ENCODE peak calls at places on chromosomes 6 and 20, in nine cellular contexts. One of them, this sample, is unnamed.

GRCh38 chr6:37515712-37516075 is 16.0 kb upstream of the CCDC167 start:
- DNase-seq in cardiac muscle cell: no peak
- DNase-seq in activated T-cell treated with anti-CD3 and anti-CD28 coated beads, Interleukin-2, amount 50 U/mL, for 72 hours: no peak
- DNase-seq in AG08395: no peak
- DNase-seq in PC-9: no peak
- DNase-seq in Peyer's patch: no peak
- DNase-seq in NB4: no peak
- DNase-seq in T-helper 9 cell: no peak
- DNase-seq in NT2/D1: no peak
- DNase-seq in this sample: no peak

GRCh38 chr6:144721232-144721631 is 436.1 kb downstream of the UTRN start:
- DNase-seq in cardiac muscle cell: no peak
- DNase-seq in NB4: no peak
- DNase-seq in NT2/D1: no peak
- DNase-seq in Peyer's patch: no peak
- DNase-seq in AG08395: no peak
- DNase-seq in activated T-cell treated with anti-CD3 and anti-CD28 coated beads, Interleukin-2, amount 50 U/mL, for 72 hours: no peak
- DNase-seq in T-helper 9 cell: no peak
- DNase-seq in PC-9: no peak
- DNase-seq in this sample: no peak

GRCh38 chr6:80280258-80281010 is 174.0 kb downstream of the BCKDHB start:
- DNase-seq in Peyer's patch: no peak
- DNase-seq in T-helper 9 cell: no peak
- DNase-seq in PC-9: peak
- DNase-seq in NB4: peak
- DNase-seq in NT2/D1: no peak
- DNase-seq in activated T-cell treated with anti-CD3 and anti-CD28 coated beads, Interleukin-2, amount 50 U/mL, for 72 hours: peak
- DNase-seq in cardiac muscle cell: peak
- DNase-seq in AG08395: peak
- DNase-seq in this sample: no peak

GRCh38 chr6:1346556-1347186 is 34.8 kb downstream of the FOXQ1 start:
- DNase-seq in PC-9: no peak
- DNase-seq in activated T-cell treated with anti-CD3 and anti-CD28 coated beads, Interleukin-2, amount 50 U/mL, for 72 hours: no peak
- DNase-seq in T-helper 9 cell: no peak
- DNase-seq in Peyer's patch: no peak
- DNase-seq in AG08395: no peak
- DNase-seq in cardiac muscle cell: no peak
- DNase-seq in NB4: peak
- DNase-seq in NT2/D1: no peak
- DNase-seq in this sample: no peak

GRCh38 chr20:35791097-35791496 is 19.3 kb downstream of the PHF20 start:
- DNase-seq in NT2/D1: no peak
- DNase-seq in PC-9: no peak
- DNase-seq in Peyer's patch: no peak
- DNase-seq in T-helper 9 cell: no peak
- DNase-seq in cardiac muscle cell: no peak
- DNase-seq in NB4: no peak
- DNase-seq in AG08395: no peak
- DNase-seq in activated T-cell treated with anti-CD3 and anti-CD28 coated beads, Interleukin-2, amount 50 U/mL, for 72 hours: no peak
- DNase-seq in this sample: no peak

GRCh38 chr6:132114201-132114860 is 163.2 kb upstream of the CCN2 start:
- DNase-seq in activated T-cell treated with anti-CD3 and anti-CD28 coated beads, Interleukin-2, amount 50 U/mL, for 72 hours: no peak
- DNase-seq in cardiac muscle cell: peak
- DNase-seq in PC-9: no peak
- DNase-seq in NT2/D1: no peak
- DNase-seq in NB4: no peak
- DNase-seq in AG08395: no peak
- DNase-seq in Peyer's patch: no peak
- DNase-seq in T-helper 9 cell: no peak
- DNase-seq in this sample: no peak

GRCh38 chr20:62774762-62775161 is 21.5 kb upstream of the MRGBP start:
- DNase-seq in NT2/D1: no peak
- DNase-seq in AG08395: no peak
- DNase-seq in cardiac muscle cell: no peak
- DNase-seq in PC-9: no peak
- DNase-seq in T-helper 9 cell: no peak
- DNase-seq in NB4: no peak
- DNase-seq in Peyer's patch: no peak
- DNase-seq in activated T-cell treated with anti-CD3 and anti-CD28 coated beads, Interleukin-2, amount 50 U/mL, for 72 hours: no peak
- DNase-seq in this sample: no peak

GRCh38 chr6:82641677-82642076 is 278.1 kb downstream of the TPBG start:
- DNase-seq in NB4: no peak
- DNase-seq in AG08395: no peak
- DNase-seq in Peyer's patch: no peak
- DNase-seq in PC-9: no peak
- DNase-seq in T-helper 9 cell: no peak
- DNase-seq in cardiac muscle cell: no peak
- DNase-seq in activated T-cell treated with anti-CD3 and anti-CD28 coated beads, Interleukin-2, amount 50 U/mL, for 72 hours: no peak
- DNase-seq in NT2/D1: no peak
- DNase-seq in this sample: no peak

GRCh38 chr6:31579119-31579505 is 3.1 kb downstream of the LTB start:
- DNase-seq in Peyer's patch: no peak
- DNase-seq in cardiac muscle cell: no peak
- DNase-seq in T-helper 9 cell: no peak
- DNase-seq in NT2/D1: no peak
- DNase-seq in PC-9: no peak
- DNase-seq in NB4: peak
- DNase-seq in activated T-cell treated with anti-CD3 and anti-CD28 coated beads, Interleukin-2, amount 50 U/mL, for 72 hours: no peak
- DNase-seq in AG08395: no peak
- DNase-seq in this sample: no peak

GRCh38 chr6:165649701-165650137 is 13.3 kb downstream of the PDE10A start:
- DNase-seq in PC-9: no peak
- DNase-seq in AG08395: no peak
- DNase-seq in T-helper 9 cell: no peak
- DNase-seq in cardiac muscle cell: peak
- DNase-seq in activated T-cell treated with anti-CD3 and anti-CD28 coated beads, Interleukin-2, amount 50 U/mL, for 72 hours: no peak
- DNase-seq in NT2/D1: no peak
- DNase-seq in NB4: no peak
- DNase-seq in Peyer's patch: no peak
- DNase-seq in this sample: no peak

GRCh38 chr6:79421707-79422484 is 115.3 kb downstream of the LCA5 start:
- DNase-seq in NT2/D1: no peak
- DNase-seq in PC-9: no peak
- DNase-seq in T-helper 9 cell: no peak
- DNase-seq in AG08395: peak
- DNase-seq in cardiac muscle cell: peak
- DNase-seq in NB4: no peak
- DNase-seq in Peyer's patch: no peak
- DNase-seq in activated T-cell treated with anti-CD3 and anti-CD28 coated beads, Interleukin-2, amount 50 U/mL, for 72 hours: no peak
- DNase-seq in this sample: peak

GRCh38 chr20:62123450-62124118 is 1.3 kb downstream of the LSM14B start:
- DNase-seq in AG08395: no peak
- DNase-seq in Peyer's patch: no peak
- DNase-seq in cardiac muscle cell: peak
- DNase-seq in activated T-cell treated with anti-CD3 and anti-CD28 coated beads, Interleukin-2, amount 50 U/mL, for 72 hours: no peak
- DNase-seq in PC-9: no peak
- DNase-seq in NT2/D1: no peak
- DNase-seq in NB4: peak
- DNase-seq in T-helper 9 cell: no peak
- DNase-seq in this sample: no peak

GRCh38 chr20:1171461-1172093 is 13.2 kb downstream of the TMEM74B start:
- DNase-seq in NT2/D1: peak
- DNase-seq in T-helper 9 cell: no peak
- DNase-seq in AG08395: peak
- DNase-seq in cardiac muscle cell: peak
- DNase-seq in Peyer's patch: no peak
- DNase-seq in activated T-cell treated with anti-CD3 and anti-CD28 coated beads, Interleukin-2, amount 50 U/mL, for 72 hours: no peak
- DNase-seq in PC-9: no peak
- DNase-seq in NB4: peak
- DNase-seq in this sample: no peak

GRCh38 chr6:6803180-6803978 is 214.9 kb downstream of the LY86 start:
- DNase-seq in Peyer's patch: peak
- DNase-seq in NB4: peak
- DNase-seq in cardiac muscle cell: no peak
- DNase-seq in T-helper 9 cell: no peak
- DNase-seq in AG08395: no peak
- DNase-seq in NT2/D1: no peak
- DNase-seq in PC-9: peak
- DNase-seq in activated T-cell treated with anti-CD3 and anti-CD28 coated beads, Interleukin-2, amount 50 U/mL, for 72 hours: peak
- DNase-seq in this sample: no peak

GRCh38 chr20:60810561-60810960 is 441.5 kb upstream of the CDH4 start:
- DNase-seq in Peyer's patch: no peak
- DNase-seq in cardiac muscle cell: no peak
- DNase-seq in PC-9: no peak
- DNase-seq in NB4: no peak
- DNase-seq in NT2/D1: no peak
- DNase-seq in activated T-cell treated with anti-CD3 and anti-CD28 coated beads, Interleukin-2, amount 50 U/mL, for 72 hours: no peak
- DNase-seq in T-helper 9 cell: no peak
- DNase-seq in AG08395: no peak
- DNase-seq in this sample: no peak

GRCh38 chr6:141541766-141542324 is 590.9 kb upstream of the GJE1 start:
- DNase-seq in PC-9: no peak
- DNase-seq in T-helper 9 cell: no peak
- DNase-seq in cardiac muscle cell: peak
- DNase-seq in Peyer's patch: no peak
- DNase-seq in NT2/D1: no peak
- DNase-seq in AG08395: no peak
- DNase-seq in NB4: no peak
- DNase-seq in activated T-cell treated with anti-CD3 and anti-CD28 coated beads, Interleukin-2, amount 50 U/mL, for 72 hours: no peak
- DNase-seq in this sample: no peak

GRCh38 chr20:63363981-63364536 is 2.9 kb upstream of the CHRNA4 start:
- DNase-seq in PC-9: no peak
- DNase-seq in cardiac muscle cell: no peak
- DNase-seq in AG08395: no peak
- DNase-seq in Peyer's patch: no peak
- DNase-seq in NT2/D1: no peak
- DNase-seq in NB4: no peak
- DNase-seq in T-helper 9 cell: no peak
- DNase-seq in activated T-cell treated with anti-CD3 and anti-CD28 coated beads, Interleukin-2, amount 50 U/mL, for 72 hours: no peak
- DNase-seq in this sample: no peak

GRCh38 chr20:3758566-3758965 is 9.0 kb downstream of the ADISSP start:
- DNase-seq in PC-9: no peak
- DNase-seq in NT2/D1: no peak
- DNase-seq in NB4: no peak
- DNase-seq in AG08395: no peak
- DNase-seq in T-helper 9 cell: no peak
- DNase-seq in Peyer's patch: no peak
- DNase-seq in activated T-cell treated with anti-CD3 and anti-CD28 coated beads, Interleukin-2, amount 50 U/mL, for 72 hours: no peak
- DNase-seq in cardiac muscle cell: no peak
- DNase-seq in this sample: no peak

GRCh38 chr20:46011631-46012482 is 3.1 kb downstream of the MMP9 start:
- DNase-seq in Peyer's patch: peak
- DNase-seq in activated T-cell treated with anti-CD3 and anti-CD28 coated beads, Interleukin-2, amount 50 U/mL, for 72 hours: peak
- DNase-seq in PC-9: no peak
- DNase-seq in cardiac muscle cell: peak
- DNase-seq in AG08395: peak
- DNase-seq in T-helper 9 cell: no peak
- DNase-seq in NB4: peak
- DNase-seq in NT2/D1: no peak
- DNase-seq in this sample: peak

GRCh38 chr6:2961971-2962370 is 9.4 kb downstream of the SERPINB6 start:
- DNase-seq in NB4: no peak
- DNase-seq in Peyer's patch: no peak
- DNase-seq in AG08395: no peak
- DNase-seq in activated T-cell treated with anti-CD3 and anti-CD28 coated beads, Interleukin-2, amount 50 U/mL, for 72 hours: no peak
- DNase-seq in cardiac muscle cell: no peak
- DNase-seq in T-helper 9 cell: no peak
- DNase-seq in NT2/D1: no peak
- DNase-seq in PC-9: no peak
- DNase-seq in this sample: no peak

GRCh38 chr6:32126880-32127279 is 1.2 kb downstream of the ATF6B start:
- DNase-seq in T-helper 9 cell: no peak
- DNase-seq in cardiac muscle cell: no peak
- DNase-seq in PC-9: no peak
- DNase-seq in activated T-cell treated with anti-CD3 and anti-CD28 coated beads, Interleukin-2, amount 50 U/mL, for 72 hours: no peak
- DNase-seq in Peyer's patch: no peak
- DNase-seq in AG08395: no peak
- DNase-seq in NB4: no peak
- DNase-seq in NT2/D1: no peak
- DNase-seq in this sample: no peak

GRCh38 chr6:170148709-170149470 is 142.0 kb downstream of the DLL1 start:
- DNase-seq in Peyer's patch: no peak
- DNase-seq in T-helper 9 cell: no peak
- DNase-seq in AG08395: no peak
- DNase-seq in PC-9: no peak
- DNase-seq in activated T-cell treated with anti-CD3 and anti-CD28 coated beads, Interleukin-2, amount 50 U/mL, for 72 hours: no peak
- DNase-seq in NB4: no peak
- DNase-seq in NT2/D1: no peak
- DNase-seq in cardiac muscle cell: no peak
- DNase-seq in this sample: no peak

GRCh38 chr6:119034827-119035458 is 43.5 kb downstream of the FAM184A start:
- DNase-seq in NB4: no peak
- DNase-seq in NT2/D1: no peak
- DNase-seq in Peyer's patch: no peak
- DNase-seq in T-helper 9 cell: no peak
- DNase-seq in AG08395: no peak
- DNase-seq in PC-9: no peak
- DNase-seq in cardiac muscle cell: peak
- DNase-seq in activated T-cell treated with anti-CD3 and anti-CD28 coated beads, Interleukin-2, amount 50 U/mL, for 72 hours: no peak
- DNase-seq in this sample: no peak